ENCODE peak calls at places on chromosomes 3 and 15, in ten cellular contexts. Y is AG04450, M is stomach, C is fibroblast of pulmonary artery, B is GM12865, R is IMR-90, F is A549, I is keratinocyte, G is tibial artery, A is AG10803. E is an unnamed sample.

GRCh38 chr15:43230640-43231115 is 9.9 kb upstream of the EPB42 start:
- DNase-seq in Y (no peak), M (no peak), C (no peak), B (no peak), R (no peak), F (peak; percentile 6), I (no peak), G (peak; percentile 63), A (peak; percentile 78), E (peak; percentile 36)

GRCh38 chr15:46848704-46849103 is 868.6 kb upstream of the SEMA6D start:
- DNase-seq in Y (no peak), M (no peak), C (peak; percentile 1), B (no peak), R (peak; percentile 19), F (no peak), I (peak; percentile 54), G (no peak), A (peak; percentile 61), E (peak; percentile 29)

GRCh38 chr15:83282859-83283812 is 1.3 kb downstream of the BNC1 start:
- DNase-seq in Y (no peak), M (no peak), C (peak; percentile 62), B (no peak), R (no peak), F (no peak), I (no peak), G (no peak), A (peak; percentile 80), E (no peak)

GRCh38 chr15:65106011-65106590 is 8.9 kb downstream of the UBAP1L start:
- DNase-seq in Y (no peak), M (no peak), C (no peak), B (peak; percentile 7), R (no peak), F (no peak), I (no peak), G (no peak), A (no peak), E (no peak)

GRCh38 chr3:41682996-41683395 is 278.9 kb downstream of the ULK4 start:
- DNase-seq in Y (peak; percentile 32), M (no peak), C (peak; percentile 59), B (no peak), R (peak; percentile 90), F (no peak), I (no peak), G (no peak), A (peak; percentile 94), E (peak; percentile 54)

GRCh38 chr3:145355175-145355574 is 805.8 kb downstream of the PLOD2 start:
- DNase-seq in Y (no peak), M (no peak), C (no peak), B (no peak), R (no peak), F (no peak), I (no peak), G (no peak), A (no peak), E (no peak)

GRCh38 chr3:188947401-188947982 is 224.3 kb upstream of the TPRG1 start:
- DNase-seq in Y (no peak), M (peak; percentile 90), C (peak; percentile 87), B (peak; percentile 33), R (peak; percentile 63), F (peak; percentile 86), I (peak; percentile 28), G (peak; percentile 80), A (peak; percentile 71), E (peak; percentile 91)

GRCh38 chr3:195754906-195755305 is 34.1 kb downstream of the MUC20 start:
- DNase-seq in Y (no peak), M (no peak), C (no peak), B (no peak), R (no peak), F (no peak), I (no peak), G (no peak), A (no peak), E (no peak)

GRCh38 chr3:16759227-16759903 is 125.4 kb upstream of the PLCL2 start:
- DNase-seq in Y (no peak), M (no peak), C (no peak), B (no peak), R (no peak), F (no peak), I (peak; percentile 7), G (no peak), A (no peak), E (no peak)

GRCh38 chr3:11007534-11007933 is 15.0 kb downstream of the SLC6A1 start:
- DNase-seq in Y (no peak), M (no peak), C (no peak), B (no peak), R (no peak), F (no peak), I (no peak), G (no peak), A (no peak), E (no peak)

GRCh38 chr15:70057931-70058641 is 39.6 kb downstream of the TLE3 start:
- DNase-seq in Y (no peak), M (no peak), C (no peak), B (no peak), R (no peak), F (no peak), I (no peak), G (peak; percentile 4), A (no peak), E (no peak)

GRCh38 chr3:63847718-63848450 is 15.7 kb downstream of the THOC7 start:
- DNase-seq in Y (no peak), M (no peak), C (no peak), B (no peak), R (no peak), F (no peak), I (no peak), G (no peak), A (no peak), E (no peak)

GRCh38 chr3:36924748-36925521 is 19.9 kb downstream of the TRANK1 start:
- DNase-seq in Y (no peak), M (no peak), C (no peak), B (no peak), R (no peak), F (no peak), I (no peak), G (no peak), A (no peak), E (no peak)

GRCh38 chr3:36920884-36921567 is 23.8 kb downstream of the TRANK1 start:
- DNase-seq in Y (no peak), M (no peak), C (no peak), B (no peak), R (no peak), F (no peak), I (no peak), G (no peak), A (no peak), E (no peak)

GRCh38 chr3:36926292-36926897 is 18.5 kb downstream of the TRANK1 start:
- DNase-seq in Y (no peak), M (no peak), C (no peak), B (no peak), R (no peak), F (no peak), I (no peak), G (no peak), A (no peak), E (no peak)

GRCh38 chr3:36923981-36924747 is 20.7 kb downstream of the TRANK1 start:
- DNase-seq in Y (no peak), M (no peak), C (no peak), B (no peak), R (no peak), F (no peak), I (no peak), G (no peak), A (no peak), E (no peak)

DNA sequence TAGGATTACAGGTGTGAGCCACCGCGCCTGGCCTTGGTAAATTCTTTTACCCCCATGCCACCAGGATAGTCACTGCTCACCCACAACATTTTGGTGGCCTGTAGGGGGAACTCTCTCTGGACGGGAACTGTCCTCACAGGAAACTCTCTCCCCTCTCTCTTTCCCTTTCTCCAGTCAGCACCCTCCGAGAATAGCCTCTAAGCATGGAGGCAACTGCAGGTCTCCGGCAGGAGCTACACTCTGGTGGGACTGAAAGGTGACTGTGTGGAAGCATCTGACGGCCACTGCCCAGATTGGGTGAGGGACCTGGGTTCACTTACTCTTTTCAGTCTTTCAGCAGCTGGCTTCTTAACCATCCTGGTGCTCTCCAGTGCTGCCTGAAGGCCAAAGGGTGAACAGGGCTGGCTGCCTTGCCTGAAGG is 21.3 kb downstream of the TRANK1 start:
- DNase-seq in Y (no peak), M (no peak), C (no peak), B (no peak), R (no peak), F (peak; percentile 24), I (no peak), G (no peak), A (no peak), E (no peak)
- TF ChIP-seq CTCF in Y (no peak), M (no peak), C (no peak), B (no peak), R (no peak), F (peak; percentile 17), I (no peak), G (no peak), A (peak; percentile 27), E (no peak)

DNA sequence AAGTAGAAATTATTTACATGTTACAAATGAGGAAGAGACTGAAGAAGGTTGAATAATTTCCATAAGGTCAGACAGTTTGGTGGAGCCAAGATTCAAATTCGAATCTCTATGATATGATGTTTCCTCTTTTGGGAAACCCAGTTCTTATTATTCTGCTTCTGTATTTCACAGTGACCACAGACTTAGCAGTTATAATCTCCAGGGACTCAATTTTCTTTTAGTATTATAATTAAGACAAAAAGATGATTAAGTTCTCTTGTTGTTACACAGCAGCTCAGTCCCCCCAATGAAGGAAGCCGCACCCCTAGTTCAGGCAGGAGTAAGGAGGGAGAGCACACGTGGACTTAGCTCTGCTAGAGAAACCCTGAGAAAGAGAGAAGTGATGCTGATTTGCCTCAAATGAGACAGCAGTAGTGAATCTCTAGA is 130.6 kb downstream of the CCNL1 start:
- DNase-seq in Y (no peak), M (no peak), C (no peak), B (peak; percentile 6), R (no peak), F (no peak), I (no peak), G (no peak), A (no peak), E (no peak)
- H3K4me3 ChIP-seq in Y (no peak overlapping the region), M (no peak overlapping the region), C (no peak overlapping the region), B (no peak overlapping the region), R (no peak overlapping the region), F (no peak overlapping the region), I (no peak overlapping the region), G (no peak overlapping the region), A (no peak overlapping the region), E (no peak overlapping the region)

DNA sequence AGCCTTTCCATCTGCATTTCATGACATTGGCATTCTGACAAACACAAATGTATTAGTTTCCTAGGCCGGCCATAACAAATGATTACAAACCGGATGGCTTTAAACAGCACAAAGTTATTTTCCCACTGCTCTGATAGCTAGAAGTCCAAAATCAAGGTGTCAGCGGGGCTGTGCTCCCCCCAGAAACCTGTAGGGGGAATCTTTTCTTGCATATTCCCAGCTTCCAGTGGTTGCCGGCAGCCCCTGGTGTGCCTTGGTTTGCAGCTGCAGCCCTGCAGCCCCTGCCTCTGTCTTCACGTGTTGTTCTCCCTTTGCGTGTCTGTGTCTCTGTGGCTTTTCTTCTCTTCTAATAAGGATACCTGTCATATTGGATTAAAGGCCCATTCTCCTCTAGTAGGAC is 79.0 kb upstream of the CDV3 start:
- DNase-seq in Y (no peak), M (no peak), C (peak; percentile 47), B (no peak), R (peak; percentile 20), F (peak; percentile 29), I (no peak), G (no peak), A (peak; percentile 9), E (peak; percentile 26)
- TF ChIP-seq CTCF in Y (peak; percentile 49), M (no peak), C (peak; percentile 58), B (no peak), R (peak; percentile 47), F (peak; percentile 12), I (peak; percentile 28), G (no peak), A (peak; percentile 42), E (peak; percentile 28)

GRCh38 chr15:40283615-40284306 is 897 bp upstream of the ANKRD63 start:
- DNase-seq in Y (no peak), M (no peak), C (no peak), B (no peak), R (no peak), F (no peak), I (no peak), G (no peak), A (no peak), E (no peak)
- H3K4me3 ChIP-seq in Y (no peak overlapping the region), M (peak overlapping the region; percentile 49), C (no peak overlapping the region), B (no peak overlapping the region), R (no peak overlapping the region), F (no peak overlapping the region), I (no peak overlapping the region), G (no peak overlapping the region), A (no peak overlapping the region), E (no peak overlapping the region)

E was measured in foreskin fibroblast.